ENCODE peak calls at places on chromosome 18, in eight cellular contexts. A is MM.1S, S is spleen, Z is left ventricle myocardium inferior, C is mammary epithelial cell, L is adrenal gland, V is colonic mucosa, N is pancreas. K is an unnamed sample.
A peak's percentile ranks its signal among the peaks of the same experiment; 100 is the strongest.

GRCh38 chr18:68662779-68663178 is 52.1 kb downstream of the TMX3 start:
- DNase-seq in A (no peak), S (no peak), Z (no peak), C (peak; percentile 16), L (no peak), V (no peak), N (no peak), K (no peak)

GRCh38 chr18:11728247-11728646 is 39.2 kb downstream of the GNAL start:
- DNase-seq in A (peak; percentile 14), S (no peak), Z (no peak), C (peak; percentile 42), L (peak; percentile 8), V (no peak), N (no peak), K (no peak)

GRCh38 chr18:54222922-54223567 is 1.4 kb downstream of the MBD2 start:
- DNase-seq in A (peak; percentile 89), S (no peak), Z (no peak), C (no peak), L (no peak), V (peak; percentile 23), N (peak; percentile 20), K (peak; percentile 30)

GRCh38 chr18:46474487-46475366 is 182.3 kb downstream of the LOXHD1 start:
- DNase-seq in A (peak; percentile 83), S (no peak), Z (no peak), C (peak; percentile 28), L (no peak), V (no peak), N (no peak), K (no peak)

GRCh38 chr18:38663682-38664081 is 1098.1 kb upstream of the CELF4 start:
- DNase-seq in A (no peak), S (no peak), Z (no peak), C (no peak), L (no peak), V (no peak), N (no peak), K (no peak)

GRCh38 chr18:49025767-49026500 is 75.2 kb upstream of the SMAD7 start:
- DNase-seq in A (no peak), S (peak; percentile 54), Z (no peak), C (no peak), L (no peak), V (peak; percentile 13), N (no peak), K (no peak)

GRCh38 chr18:79685971-79686370 is 6.4 kb downstream of the CTDP1 start:
- DNase-seq in A (no peak), S (no peak), Z (no peak), C (no peak), L (no peak), V (no peak), N (no peak), K (no peak)

GRCh38 chr18:36476433-36476832 is 178.9 kb downstream of the FHOD3 start:
- DNase-seq in A (no peak), S (no peak), Z (no peak), C (no peak), L (no peak), V (no peak), N (no peak), K (no peak)

DNA sequence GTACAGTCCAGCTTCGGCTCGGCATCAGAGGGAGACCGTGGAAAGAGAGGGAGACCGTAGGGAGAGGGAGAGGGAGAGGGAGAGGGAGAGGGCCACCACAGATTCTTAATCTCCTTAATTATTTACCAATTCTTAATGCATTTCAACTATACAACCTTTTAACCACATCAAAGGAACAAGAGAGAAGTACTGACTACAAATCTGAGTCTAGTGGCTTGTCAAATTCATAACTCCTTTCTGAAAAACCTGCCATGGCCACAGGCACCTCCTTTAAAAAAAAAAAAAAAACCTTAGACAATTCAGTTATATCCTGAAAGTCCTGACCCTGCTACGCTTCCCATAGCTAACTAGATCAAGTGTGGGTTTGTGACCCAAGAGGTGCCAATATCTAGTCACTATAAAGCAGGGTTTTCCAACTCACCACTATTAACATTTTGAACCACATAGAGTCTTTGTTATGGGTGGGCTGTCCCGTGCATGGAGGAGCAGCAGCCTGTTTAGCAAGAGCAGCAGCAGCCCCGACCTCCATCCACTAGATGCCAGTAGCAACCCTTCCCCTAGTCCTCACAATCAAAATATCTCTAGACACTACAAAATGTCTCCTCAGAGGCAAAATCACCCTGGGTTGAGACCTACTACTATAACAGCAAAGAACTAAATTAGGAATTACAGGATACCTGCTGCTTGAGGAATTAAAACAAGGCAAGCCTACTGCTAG is 6.8 kb downstream of the ESCO1 start:
- DNase-seq in A (no peak), S (no peak), Z (no peak), C (no peak), L (no peak), V (no peak), N (no peak), K (no peak)
- TF ChIP-seq CTCF in A (no peak), S (no peak), Z (no peak), C (no peak), L (no peak), V (no peak), N (no peak), K (no peak)

GRCh38 chr18:12907258-12907925 is 23.4 kb upstream of the PTPN2 start:
- DNase-seq in A (no peak), S (no peak), Z (no peak), C (no peak), L (no peak), V (no peak), N (no peak), K (no peak)

GRCh38 chr18:12911928-12912703 is 28.1 kb upstream of the PTPN2 start:
- DNase-seq in A (no peak), S (peak; percentile 78), Z (no peak), C (no peak), L (no peak), V (no peak), N (no peak), K (no peak)

GRCh38 chr18:12906773-12907172 is 22.7 kb upstream of the PTPN2 start:
- DNase-seq in A (no peak), S (no peak), Z (no peak), C (no peak), L (no peak), V (no peak), N (no peak), K (no peak)

GRCh38 chr18:12908706-12909105 is 24.7 kb upstream of the PTPN2 start:
- DNase-seq in A (no peak), S (no peak), Z (no peak), C (no peak), L (no peak), V (no peak), N (no peak), K (no peak)

DNA sequence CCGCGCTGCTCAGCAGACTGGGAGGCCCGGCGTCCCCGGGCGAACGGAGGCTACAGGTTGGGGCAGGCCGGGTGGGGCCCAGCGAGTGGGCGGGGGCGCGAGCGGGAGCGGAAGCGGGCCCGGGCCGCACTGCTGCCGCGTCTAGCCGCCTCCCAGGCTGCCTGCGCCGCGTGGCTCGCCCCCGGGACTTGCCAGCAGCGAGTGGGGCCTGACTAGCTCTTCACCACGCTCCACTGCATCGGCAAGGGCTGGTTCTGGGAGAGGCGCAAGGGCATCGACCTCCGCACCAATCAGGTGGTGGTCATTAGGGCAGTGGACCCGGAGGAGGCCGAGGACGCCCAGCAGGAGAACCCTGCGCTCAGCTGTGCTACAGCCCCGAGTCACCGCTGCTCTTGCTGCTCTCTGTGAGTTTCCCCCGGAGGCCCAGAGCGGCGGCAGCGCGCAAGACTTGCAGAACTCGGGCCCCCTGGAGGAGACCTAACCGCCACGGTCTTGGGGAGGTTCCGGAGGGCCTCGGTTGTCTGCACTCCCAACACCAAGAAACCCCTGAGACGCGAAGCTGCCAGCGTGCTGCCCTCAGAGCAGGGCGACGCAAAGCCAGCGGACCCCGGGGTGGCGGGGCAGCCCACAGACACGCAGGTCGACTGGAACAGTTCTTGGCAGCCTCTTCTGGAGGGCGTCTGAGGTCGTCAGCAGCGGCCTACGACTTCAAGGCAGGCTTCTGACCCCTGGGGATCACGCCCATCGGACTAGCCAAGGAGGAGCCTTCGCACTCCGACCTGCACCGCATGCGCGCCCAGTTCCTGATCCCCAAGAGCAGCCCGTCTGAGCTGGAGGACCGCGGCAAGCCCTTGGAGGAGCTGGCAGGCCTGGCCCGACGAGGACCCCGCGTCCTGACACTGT is 27.2 kb upstream of the PTPN2 start:
- DNase-seq in A (no peak), S (peak; percentile 90), Z (peak; percentile 32), C (no peak), L (no peak), V (no peak), N (no peak), K (peak; percentile 58)
- H3K4me3 ChIP-seq in A (no peak overlapping the region), S (peak overlapping the region; percentile 24), Z (peak overlapping the region; percentile 62), C (no peak overlapping the region), L (no peak overlapping the region), V (peak overlapping the region; percentile 28), N (peak overlapping the region; percentile 12), K (no peak overlapping the region)

GRCh38 chr18:63112681-63113080 is 206.9 kb downstream of the BCL2 start:
- DNase-seq in A (no peak), S (no peak), Z (no peak), C (no peak), L (no peak), V (no peak), N (no peak), K (no peak)

GRCh38 chr18:63109789-63110188 is 209.8 kb downstream of the BCL2 start:
- DNase-seq in A (no peak), S (no peak), Z (no peak), C (no peak), L (no peak), V (no peak), N (no peak), K (no peak)

GRCh38 chr18:63113899-63114565 is 205.5 kb downstream of the BCL2 start:
- DNase-seq in A (no peak), S (no peak), Z (no peak), C (peak; percentile 7), L (no peak), V (no peak), N (no peak), K (no peak)

GRCh38 chr18:63107931-63108330 is 211.6 kb downstream of the BCL2 start:
- DNase-seq in A (no peak), S (no peak), Z (no peak), C (no peak), L (no peak), V (no peak), N (no peak), K (no peak)

DNA sequence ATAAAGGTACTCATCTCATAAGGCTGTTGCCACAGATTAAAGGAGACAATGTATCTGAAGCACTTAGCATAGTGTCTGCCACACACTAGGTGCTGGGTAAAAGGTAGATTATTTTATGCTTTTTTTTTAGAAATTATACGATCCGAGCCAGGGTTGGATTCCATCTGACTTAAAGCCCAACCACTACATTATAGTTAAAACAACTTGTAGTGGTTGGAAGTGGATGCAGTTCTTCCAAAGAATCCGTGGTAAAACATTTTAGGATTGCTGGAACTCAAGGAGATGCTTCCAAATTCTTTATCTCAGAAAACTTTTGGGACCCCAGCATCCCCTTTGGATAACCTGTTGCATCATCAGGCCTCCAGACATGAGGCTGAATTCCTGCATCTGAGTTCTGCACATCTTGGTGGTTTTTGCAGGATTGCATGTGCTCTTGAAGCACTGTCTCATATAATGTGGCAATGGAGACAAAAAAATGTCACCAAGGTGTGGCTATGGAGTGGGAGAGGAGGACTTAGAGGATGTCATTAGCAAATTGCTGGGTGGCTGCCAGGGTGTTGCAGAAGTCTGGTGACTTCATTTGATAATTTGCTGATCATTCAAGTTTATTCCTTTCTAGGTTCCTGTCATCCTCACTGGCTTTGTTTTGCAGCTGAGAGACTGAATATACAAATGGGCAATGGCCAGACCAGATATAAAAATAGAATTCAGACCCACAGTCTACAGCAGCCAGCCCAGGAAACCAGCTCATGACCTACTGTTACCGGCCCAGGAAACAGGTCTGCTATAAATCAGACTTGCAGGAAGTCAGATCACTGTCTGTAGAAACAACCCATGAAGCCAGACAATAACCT is 207.8 kb downstream of the BCL2 start:
- DNase-seq in A (peak; percentile 78), S (no peak), Z (no peak), C (no peak), L (peak; percentile 18), V (no peak), N (no peak), K (peak; percentile 36)
- H3K4me1 ChIP-seq in A (peaks cover 20% of the 10 kb centered on the region), S (peaks cover 7% of the 10 kb centered on the region), Z (peaks cover 17% of the 10 kb centered on the region), C (no peaks in the 10 kb centered on the region), L (no peaks in the 10 kb centered on the region), V (no peaks in the 10 kb centered on the region), N (no peaks in the 10 kb centered on the region), K (no peaks in the 10 kb centered on the region)

DNA sequence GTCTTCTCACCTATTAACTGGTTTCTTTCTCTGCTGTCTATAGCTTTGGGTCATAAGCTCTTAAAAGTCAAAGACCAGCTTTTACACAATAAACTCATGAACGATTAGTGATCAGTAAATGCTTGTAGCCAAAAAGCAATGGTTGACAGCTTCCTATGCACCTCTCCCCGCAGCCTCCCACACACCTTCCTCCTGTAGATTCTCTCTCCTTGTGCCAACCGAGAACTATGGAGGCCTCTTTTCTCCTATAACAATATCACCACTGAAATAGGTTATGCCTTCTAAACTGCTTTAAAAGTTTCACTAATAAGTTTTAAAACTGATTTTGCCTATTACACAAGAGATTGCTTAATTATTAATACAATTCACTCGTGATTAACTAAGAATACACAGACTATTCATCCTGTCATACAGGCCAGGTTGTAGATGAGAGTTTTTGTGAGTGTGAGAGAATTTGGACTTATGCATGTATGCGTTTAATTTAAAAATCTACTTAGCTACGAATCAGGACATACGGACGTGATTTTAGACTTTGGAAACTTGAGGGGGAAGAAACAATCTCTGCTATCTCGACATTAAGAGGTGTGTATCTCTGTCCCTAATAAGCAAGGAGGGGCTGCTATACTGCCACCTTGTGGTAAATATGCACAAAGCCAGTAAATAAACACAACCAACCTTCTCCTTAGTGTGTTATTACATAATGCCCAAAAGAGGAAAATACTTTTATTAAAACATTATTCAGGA is 229.1 kb upstream of the RBBP8 start:
- DNase-seq in A (peak; percentile 53), S (no peak), Z (no peak), C (peak; percentile 43), L (peak; percentile 47), V (peak; percentile 38), N (peak; percentile 15), K (peak; percentile 43)
- TF ChIP-seq CTCF in A (peak; percentile 83), S (peak; percentile 79), Z (peak; percentile 88), C (peak; percentile 78), L (peak; percentile 78), V (peak; percentile 82), N (peak; percentile 82), K (peak; percentile 56)